ENCODE peak calls at places on chromosomes 11 and 22, in four cellular contexts. R, L, G and W are unnamed samples.

GRCh38 chr11:36441610-36442208 is 68.4 kb downstream of the TRAF6 start:
- DNase-seq in R (no peak), L (no peak), G (no peak), W (no peak)

GRCh38 chr11:23875407-23875950 is 621.4 kb upstream of the LUZP2 start:
- DNase-seq in G (no peak), L (no peak), R (no peak), W (no peak)

GRCh38 chr11:43367382-43368178 is 8.9 kb downstream of the TTC17 start:
- DNase-seq in G (no peak), L (peak; percentile 28), R (no peak), W (no peak)

GRCh38 chr11:47928426-47928825 is 51.9 kb upstream of the PTPRJ start:
- DNase-seq in R (no peak), L (no peak), G (no peak), W (no peak)

GRCh38 chr22:43198126-43198525 is 11.2 kb upstream of the TTLL12 start:
- DNase-seq in L (no peak), G (no peak), R (no peak), W (no peak)

GRCh38 chr11:36075053-36075452 is 131.2 kb downstream of the LDLRAD3 start:
- DNase-seq in R (no peak), G (no peak), L (no peak), W (no peak)

GRCh38 chr11:119875841-119876600 is 147.0 kb upstream of the NECTIN1 start:
- DNase-seq in L (no peak), G (no peak), R (no peak), W (no peak)

GRCh38 chr11:70378506-70379134 is 19.7 kb upstream of the CTTN start:
- DNase-seq in R (no peak), L (no peak), G (no peak), W (no peak)

GRCh38 chr22:40030757-40031092 is 36.0 kb downstream of the FAM83F start:
- DNase-seq in R (no peak), L (no peak), G (no peak), W (no peak)

GRCh38 chr22:27719535-27720227 is 81.9 kb downstream of the MN1 start:
- DNase-seq in G (no peak), L (peak; percentile 81), R (no peak), W (no peak)

GRCh38 chr22:19663821-19664325 is 50.4 kb upstream of the SEPTIN5 start:
- DNase-seq in R (peak; percentile 85), G (peak; percentile 50), L (peak; percentile 65), W (no peak)

GRCh38 chr11:35214181-35214770 is 75.3 kb downstream of the CD44 start:
- DNase-seq in G (no peak), L (no peak), R (no peak), W (no peak)

GRCh38 chr11:76694664-76695063 is 24.1 kb upstream of the LRRC32 start:
- DNase-seq in R (no peak), G (no peak), L (no peak), W (no peak)

GRCh38 chr11:1456166-1456565 is 30.4 kb downstream of the MOB2 start:
- DNase-seq in G (no peak), L (no peak), R (no peak), W (no peak)

GRCh38 chr11:8354622-8355417 is 91.1 kb upstream of the LMO1 start:
- DNase-seq in G (no peak), L (no peak), R (peak; percentile 79), W (no peak)

GRCh38 chr22:26713823-26714449 is 56.5 kb downstream of the MIAT start:
- DNase-seq in R (no peak), L (no peak), G (no peak), W (no peak)

GRCh38 chr11:130720232-130720787 is 196.0 kb downstream of the SNX19 start:
- DNase-seq in L (no peak), G (no peak), R (no peak), W (no peak)

GRCh38 chr11:99513368-99513767 is 492.6 kb downstream of the CNTN5 start:
- DNase-seq in R (no peak), G (no peak), L (no peak), W (no peak)

GRCh38 chr11:44457862-44458261 is 107.6 kb upstream of the CD82 start:
- DNase-seq in R (peak; percentile 53), G (no peak), L (no peak), W (no peak)

GRCh38 chr22:23233084-23233501 is 52.8 kb downstream of the BCR start:
- DNase-seq in G (no peak), R (peak; percentile 57), L (no peak), W (no peak)

GRCh38 chr22:41009222-41009948 is 58.2 kb downstream of the RBX1 start:
- DNase-seq in R (no peak), L (no peak), G (no peak), W (no peak)

GRCh38 chr22:31776231-31776630 is 22.4 kb downstream of the DEPDC5 start:
- DNase-seq in G (no peak), R (no peak), L (no peak), W (no peak)

GRCh38 chr11:55714982-55715888 is 53.2 kb downstream of the OR4C6 start:
- DNase-seq in G (peak; percentile 78), L (peak; percentile 20), R (peak; percentile 11), W (peak; percentile 32)

GRCh38 chr11:36388086-36388485 is 92.0 kb downstream of the PRR5L start:
- DNase-seq in G (no peak), R (no peak), L (no peak), W (no peak)

DNA sequence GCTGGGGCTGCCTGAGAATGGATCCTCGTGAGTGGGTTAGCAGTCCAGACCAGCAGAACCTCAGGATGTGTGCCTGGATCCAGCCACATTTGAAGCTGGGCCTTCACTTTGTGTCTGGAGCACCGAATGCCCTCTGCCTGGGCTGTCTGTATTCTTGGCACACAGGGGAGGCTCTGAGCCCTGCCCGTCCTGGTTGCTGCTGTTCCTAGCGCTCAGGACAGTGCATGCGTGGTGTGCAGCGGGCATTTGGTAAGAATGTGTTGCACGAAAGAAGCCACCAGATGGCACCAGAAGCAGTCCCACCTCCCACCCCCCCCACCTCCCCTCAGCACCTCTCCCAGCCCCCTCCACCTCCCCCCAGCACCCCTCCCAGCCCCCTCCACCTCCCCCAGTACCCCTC is 4.1 kb upstream of the MAPK11 start:
- DNase-seq in L (peak; percentile 64), R (peak; percentile 90), G (no peak), W (no peak)
- TF ChIP-seq TEAD4 in L (no peak), R (no peak), G (no peak), W (no peak)

GRCh38 chr22:36506637-36507517 is at the start of gene FOXRED2:
- DNase-seq in R (peak; percentile 99), G (peak; percentile 94), L (peak; percentile 90), W (peak; percentile 90)

GRCh38 chr22:36510384-36510783 is 3.5 kb upstream of the FOXRED2 start:
- DNase-seq in G (no peak), L (no peak), R (no peak), W (no peak)

GRCh38 chr22:36512333-36512732 is 5.5 kb upstream of the FOXRED2 start:
- DNase-seq in R (no peak), L (no peak), G (no peak), W (no peak)

GRCh38 chr22:36507518-36508010 is 724 bp upstream of the FOXRED2 start:
- DNase-seq in G (no peak), R (no peak), L (no peak), W (no peak)

DNA sequence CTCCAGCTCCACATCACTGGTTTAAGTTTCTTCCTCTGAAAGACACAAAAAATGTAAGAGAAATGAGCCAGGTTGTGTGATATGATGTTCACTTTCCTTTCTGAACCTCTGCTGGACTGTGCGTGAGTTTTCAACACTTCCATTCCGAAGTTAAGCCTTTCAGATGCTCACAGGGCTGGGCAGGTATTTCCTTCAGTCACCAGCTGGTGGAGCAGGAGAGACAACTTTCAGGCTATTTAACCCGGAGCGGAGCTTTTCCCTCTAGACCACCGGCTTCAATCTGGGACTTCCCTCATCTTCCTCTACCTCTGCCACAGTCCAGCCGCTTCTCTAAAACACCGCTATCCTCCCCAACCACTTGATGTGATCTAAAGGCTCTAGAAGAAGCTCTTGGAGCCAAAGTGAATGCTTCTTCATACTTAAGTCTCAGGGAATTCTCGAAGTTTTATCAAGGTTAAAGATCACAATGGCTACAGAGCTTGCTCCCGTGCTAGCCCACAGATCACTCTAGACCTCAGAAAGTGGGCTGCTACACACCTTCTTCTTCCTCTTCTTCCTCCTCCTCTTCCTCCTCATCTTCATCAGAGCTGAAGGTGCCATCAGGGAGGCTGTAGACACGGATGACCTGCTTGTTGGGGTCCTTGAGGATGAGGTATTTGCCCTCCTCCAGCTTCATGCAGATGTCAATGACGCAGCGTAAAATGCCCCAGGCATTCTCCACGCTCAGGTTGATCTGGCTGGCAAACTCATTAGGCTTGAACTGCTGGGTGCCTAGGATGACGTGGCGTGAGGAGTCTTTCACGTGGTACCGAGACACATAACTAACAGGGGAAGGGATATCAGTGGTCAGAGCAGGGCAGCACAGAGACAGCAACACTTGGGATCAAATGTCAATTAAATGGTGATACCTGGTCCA is 4.4 kb upstream of the FOXRED2 start:
- DNase-seq in L (peak; percentile 56), G (peak; percentile 68), R (peak; percentile 62), W (peak; percentile 66)
- TF ChIP-seq TEAD4 in L (no peak), G (no peak), R (no peak), W (no peak)

DNA sequence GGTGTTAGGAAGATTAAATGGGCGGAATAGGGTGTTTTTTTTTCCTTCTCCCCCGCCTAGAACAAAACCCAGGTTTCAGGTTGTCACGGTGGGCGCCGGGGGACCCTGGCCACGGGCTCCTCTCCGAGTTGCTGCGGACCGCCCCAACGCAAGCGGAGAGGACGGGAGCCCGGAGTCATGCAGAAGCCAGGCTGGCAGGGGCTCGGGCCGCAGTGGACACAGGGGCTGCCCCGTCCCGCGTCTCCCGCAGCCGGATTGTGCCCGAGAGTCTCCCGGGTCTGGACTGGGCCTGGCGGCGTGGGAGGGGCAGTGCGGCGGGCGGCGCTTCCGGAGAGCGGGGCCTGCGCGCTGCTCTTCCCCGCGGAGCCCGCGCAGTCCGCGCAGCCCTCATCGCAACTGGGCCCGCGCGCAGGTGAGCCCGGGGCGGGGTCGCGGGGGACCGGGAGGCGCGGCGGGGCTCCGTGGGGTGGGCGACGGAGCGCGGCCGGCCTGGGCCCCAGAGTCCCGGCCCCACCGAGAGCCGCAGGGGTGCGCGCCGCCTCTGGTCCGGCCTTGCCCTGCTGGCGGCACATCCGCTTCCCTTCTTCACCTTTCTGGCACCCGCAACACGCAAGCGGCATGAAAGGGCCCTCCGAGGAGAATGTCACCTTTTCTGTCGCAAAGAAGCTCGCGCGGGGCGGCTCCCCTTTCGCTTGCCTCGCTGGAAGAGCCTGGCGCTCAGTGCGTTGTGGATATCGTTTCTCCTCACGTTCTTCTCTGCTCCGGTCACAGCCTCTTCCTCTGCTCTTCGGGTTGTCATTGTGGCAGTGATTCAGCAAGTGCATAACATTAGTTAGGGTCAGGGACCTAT is at the start of gene TIRAP:
- DNase-seq in R (peak; percentile 90), L (peak; percentile 65), G (peak; percentile 79), W (peak; percentile 44)
- TF ChIP-seq TEAD4 in R (no peak), L (no peak), G (no peak), W (no peak)

GRCh38 chr11:60835472-60835871 is 6.4 kb upstream of the CCDC86 start:
- DNase-seq in G (no peak), L (no peak), R (no peak), W (no peak)

GRCh38 chr11:60834742-60835141 is 7.2 kb upstream of the CCDC86 start:
- DNase-seq in G (no peak), R (no peak), L (no peak), W (no peak)

GRCh38 chr11:60831143-60831500 is 10.8 kb upstream of the CCDC86 start:
- DNase-seq in L (peak; percentile 85), R (peak; percentile 80), G (peak; percentile 85), W (peak; percentile 83)

GRCh38 chr11:60830478-60831142 is 11.3 kb upstream of the CCDC86 start:
- DNase-seq in L (no peak), G (no peak), R (no peak), W (no peak)

GRCh38 chr11:60831501-60832079 is 10.3 kb upstream of the CCDC86 start:
- DNase-seq in L (no peak), G (no peak), R (peak; percentile 51), W (no peak)
- TF ChIP-seq TEAD4 in L (no peak), G (no peak), R (no peak), W (no peak)